ENCODE peak calls at places on chromosome 6, in eight cellular contexts. D is psoas muscle, Z is adrenal gland, L is fibroblast of mammary gland, A is breast epithelium, S is OCI-LY7, F is cardiac fibroblast, V is astrocyte of the cerebellum. C is an unnamed sample.

GRCh38 chr6:158648682-158649131 is 1.1 kb upstream of the SYTL3 start:
- DNase-seq in F (peak; percentile 96), Z (peak; percentile 17), L (peak; percentile 94), S (no peak), V (no peak), D (no peak), A (no peak), C (no peak)

GRCh38 chr6:31844507-31844906 is 17.0 kb downstream of the HSPA1B start:
- DNase-seq in D (no peak), F (no peak), L (no peak), V (no peak), Z (no peak), S (no peak), A (no peak), C (no peak)

GRCh38 chr6:53614676-53615075 is 50.9 kb downstream of the KLHL31 start:
- DNase-seq in D (no peak), V (no peak), A (no peak), Z (no peak), S (no peak), F (no peak), L (no peak), C (no peak)

GRCh38 chr6:158026901-158027589 is 45.4 kb downstream of the SYNJ2 start:
- DNase-seq in A (no peak), D (no peak), L (no peak), S (no peak), Z (no peak), F (no peak), V (no peak), C (no peak)

GRCh38 chr6:5468586-5468985 is 207.3 kb downstream of the FARS2 start:
- DNase-seq in Z (no peak), A (no peak), L (no peak), D (no peak), S (no peak), V (no peak), F (peak; percentile 24), C (no peak)

GRCh38 chr6:139367810-139368321 is 6.6 kb downstream of the CITED2 start:
- DNase-seq in F (peak; percentile 27), Z (no peak), L (no peak), S (no peak), A (no peak), V (peak; percentile 26), D (no peak), C (no peak)

GRCh38 chr6:75608955-75609533 is 7.4 kb downstream of the SENP6 start:
- DNase-seq in F (no peak), V (no peak), S (peak; percentile 21), A (no peak), L (no peak), D (no peak), Z (no peak), C (no peak)

GRCh38 chr6:118932421-118932820 is 2.5 kb downstream of the MCM9 start:
- DNase-seq in A (no peak), L (no peak), V (no peak), F (no peak), D (no peak), Z (no peak), S (no peak), C (no peak)

GRCh38 chr6:160160450-160160849 is 38.8 kb downstream of the SLC22A1 start:
- DNase-seq in Z (no peak), V (peak; percentile 1), A (no peak), D (no peak), F (peak; percentile 51), L (no peak), S (no peak), C (no peak)
- TF ChIP-seq CTCF in Z (no peak), V (peak; percentile 17), A (peak; percentile 14), D (no peak), F (peak; percentile 7), L (no peak), S (no peak), C (no peak)

GRCh38 chr6:6479706-6480250 is 108.7 kb upstream of the LY86 start:
- DNase-seq in Z (no peak), S (no peak), L (no peak), V (no peak), A (no peak), F (no peak), D (no peak), C (no peak)
- TF ChIP-seq CTCF in Z (no peak), S (no peak), L (no peak), V (no peak), A (no peak), F (no peak), D (no peak), C (no peak)

GRCh38 chr6:169098136-169098535 is 155.5 kb downstream of the THBS2 start:
- DNase-seq in L (no peak), A (no peak), S (no peak), F (peak; percentile 8), Z (no peak), D (no peak), V (no peak), C (no peak)

GRCh38 chr6:169095153-169095552 is 158.5 kb downstream of the THBS2 start:
- DNase-seq in V (no peak), F (no peak), A (no peak), L (peak; percentile 66), Z (no peak), D (no peak), S (no peak), C (no peak)

GRCh38 chr6:169093770-169094553 is 159.7 kb downstream of the THBS2 start:
- DNase-seq in Z (no peak), D (no peak), A (no peak), V (no peak), L (peak; percentile 29), S (no peak), F (no peak), C (no peak)

GRCh38 chr6:169097336-169098052 is 156.2 kb downstream of the THBS2 start:
- DNase-seq in A (no peak), F (peak; percentile 98), L (peak; percentile 98), S (no peak), D (no peak), Z (no peak), V (peak; percentile 94), C (no peak)

GRCh38 chr6:169096326-169096882 is 157.2 kb downstream of the THBS2 start:
- DNase-seq in F (peak; percentile 20), S (no peak), L (peak; percentile 33), Z (no peak), D (no peak), V (no peak), A (no peak), C (no peak)
- TF ChIP-seq CTCF in F (peak; percentile 23), S (peak; percentile 19), L (peak; percentile 22), Z (no peak), D (no peak), V (no peak), A (no peak), C (no peak)

GRCh38 chr6:55963301-55963700 is 87.9 kb upstream of the BMP5 start:
- DNase-seq in Z (no peak), S (no peak), A (no peak), F (peak; percentile 30), V (no peak), L (peak; percentile 47), D (no peak), C (no peak)
- TF ChIP-seq CTCF in Z (no peak), S (peak; percentile 34), A (no peak), F (peak; percentile 48), V (peak; percentile 28), L (peak; percentile 58), D (no peak), C (no peak)

GRCh38 chr6:128097019-128097418 is 196.2 kb upstream of the THEMIS start:
- DNase-seq in A (no peak), F (no peak), S (no peak), D (no peak), V (no peak), L (no peak), Z (no peak), C (no peak)
- TF ChIP-seq CTCF in A (no peak), F (no peak), S (no peak), D (no peak), V (no peak), L (no peak), Z (no peak), C (no peak)

GRCh38 chr6:68400396-68400795 is 234.7 kb upstream of the ADGRB3 start:
- DNase-seq in D (no peak), A (no peak), S (no peak), Z (no peak), V (no peak), F (no peak), L (no peak), C (no peak)
- TF ChIP-seq CTCF in D (no peak), A (no peak), S (peak; percentile 65), Z (no peak), V (no peak), F (no peak), L (no peak), C (no peak)

GRCh38 chr6:30447237-30447636 is 42.1 kb upstream of the HLA-E start:
- DNase-seq in V (no peak), S (no peak), F (peak; percentile 10), D (no peak), Z (no peak), L (peak; percentile 45), A (no peak), C (no peak)
- TF ChIP-seq CTCF in V (peak; percentile 43), S (no peak), F (peak; percentile 37), D (no peak), Z (no peak), L (peak; percentile 48), A (no peak), C (no peak)

GRCh38 chr6:161242113-161242512 is 31.7 kb downstream of the AGPAT4 start:
- DNase-seq in V (no peak), F (no peak), D (no peak), L (no peak), S (no peak), Z (no peak), A (no peak), C (no peak)

GRCh38 chr6:161237176-161237575 is 36.7 kb downstream of the AGPAT4 start:
- DNase-seq in V (no peak), Z (no peak), F (no peak), A (no peak), D (no peak), L (no peak), S (no peak), C (no peak)

GRCh38 chr6:161236091-161236633 is 37.7 kb downstream of the AGPAT4 start:
- DNase-seq in F (no peak), A (no peak), L (no peak), V (no peak), S (no peak), D (no peak), Z (no peak), C (no peak)

GRCh38 chr6:161233986-161234620 is 39.8 kb downstream of the AGPAT4 start:
- DNase-seq in Z (peak; percentile 87), D (peak; percentile 77), F (peak; percentile 91), L (peak; percentile 95), S (no peak), A (no peak), V (peak; percentile 89), C (no peak)

DNA sequence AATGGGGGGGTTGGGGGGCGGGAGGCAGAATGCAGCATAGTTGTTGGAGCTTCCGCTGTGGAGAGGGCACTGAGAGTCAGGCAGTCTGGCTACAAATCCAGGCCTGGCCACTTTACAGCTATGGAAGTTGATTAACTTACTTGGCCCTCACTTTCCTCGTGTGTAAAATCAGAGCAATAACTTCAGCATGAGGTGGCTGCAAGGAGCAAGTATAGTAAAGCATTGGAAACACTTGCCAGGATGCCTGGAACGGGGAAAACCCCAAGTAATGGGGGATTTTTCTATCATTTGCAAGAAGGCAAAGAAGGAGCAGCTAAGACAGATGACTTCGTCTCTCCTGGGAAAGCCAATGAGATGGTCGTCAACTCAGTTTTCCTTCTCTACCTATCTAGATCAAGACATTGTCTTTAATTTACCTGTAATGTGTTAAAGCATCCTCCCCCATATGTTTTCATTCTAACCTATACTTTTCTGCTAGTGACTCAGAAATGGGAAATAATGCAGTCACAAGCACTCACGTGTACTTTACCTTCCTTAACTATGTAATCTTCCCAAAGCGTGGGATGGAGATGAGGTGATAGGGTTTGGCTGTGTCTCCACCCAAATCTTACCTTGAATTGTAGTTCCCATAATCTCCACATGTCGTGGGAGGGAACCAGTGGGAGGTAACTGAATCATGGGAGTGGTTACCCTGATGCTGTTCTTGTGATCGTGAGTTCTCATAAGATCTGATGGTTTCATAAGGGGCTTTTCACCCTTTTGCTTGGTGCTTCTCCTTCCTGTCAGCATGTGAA is 35.6 kb downstream of the AGPAT4 start:
- DNase-seq in D (no peak), F (no peak), S (no peak), Z (no peak), L (peak; percentile 44), A (no peak), V (no peak), C (no peak)
- TF ChIP-seq CTCF in D (no peak), F (no peak), S (no peak), Z (no peak), L (no peak), A (no peak), V (no peak), C (peak; percentile 11)

C was measured in esophagus squamous epithelium.